ENCODE peak calls at places on chromosomes 2 and 18, in nine cellular contexts. Q, P, K, N, W, A, Z, H and X are unnamed samples.

GRCh38 chr2:100831831-100832230 is 11.9 kb downstream of the NPAS2 start:
- DNase-seq in Q (no peak), W (no peak), Z (no peak), P (no peak), N (no peak), K (no peak), H (no peak), A (peak), X (no peak)

GRCh38 chr2:128644745-128645256 is 326.1 kb upstream of the HS6ST1 start:
- DNase-seq in N (no peak), H (no peak), K (no peak), Q (peak), Z (no peak), P (no peak), A (no peak), W (no peak), X (no peak)

GRCh38 chr18:44880170-44880569 is 199.5 kb downstream of the SETBP1 start:
- DNase-seq in Q (no peak), W (no peak), P (no peak), H (no peak), A (no peak), Z (peak), N (no peak), K (no peak), X (no peak)

GRCh38 chr2:3986530-3987258 is 283.3 kb downstream of the DCDC2C start:
- DNase-seq in Q (no peak), K (no peak), N (no peak), P (no peak), H (no peak), Z (no peak), W (no peak), A (no peak), X (no peak)

GRCh38 chr2:144183744-144184143 is 336.2 kb downstream of the ZEB2 start:
- DNase-seq in A (no peak), Q (no peak), H (peak), K (peak), N (no peak), Z (no peak), P (peak), W (no peak), X (no peak)

GRCh38 chr2:216695401-216695821 is at the start of gene IGFBP5:
- DNase-seq in P (no peak), Q (peak), K (no peak), H (peak), A (peak), N (peak), W (peak), Z (peak), X (no peak)

GRCh38 chr2:26634636-26635230 is 6.4 kb downstream of the CIB4 start:
- DNase-seq in Q (no peak), H (no peak), N (no peak), A (no peak), Z (no peak), P (no peak), W (no peak), K (no peak), X (no peak)

GRCh38 chr2:136008205-136008865 is 22.9 kb upstream of the DARS1 start:
- DNase-seq in Z (no peak), N (no peak), W (no peak), K (peak), P (peak), Q (no peak), A (no peak), H (no peak), X (no peak)

GRCh38 chr18:59029663-59030421 is 109.8 kb upstream of the SEC11C start:
- DNase-seq in N (no peak), P (no peak), A (no peak), K (no peak), Z (no peak), Q (no peak), W (no peak), H (peak), X (peak)

GRCh38 chr2:241763551-241764271 is 12.9 kb upstream of the GAL3ST2 start:
- DNase-seq in K (no peak), P (no peak), Q (no peak), A (no peak), N (no peak), Z (no peak), W (no peak), H (no peak), X (no peak)

GRCh38 chr2:39325966-39326365 is 82.2 kb upstream of the CDKL4 start:
- DNase-seq in Z (no peak), K (no peak), Q (no peak), N (no peak), A (no peak), P (no peak), W (no peak), H (peak), X (no peak)